ENCODE peak calls at places on chromosome 4, in eight cellular contexts. C is astrocyte, J is colonic mucosa, Y is IMR-90, K is fibroblast of lung, S is K562, U is mammary epithelial cell, T is H9. H is an unnamed sample.
A peak's percentile ranks its signal among the peaks of the same experiment; 100 is the strongest.

GRCh38 chr4:107050525-107051135 is 14.5 kb upstream of the DKK2 start:
- DNase-seq in T (no peak), S (no peak), U (no peak), K (no peak), J (no peak), Y (peak; percentile 10), C (no peak), H (no peak)

GRCh38 chr4:47662975-47663374 is 174.9 kb downstream of the CORIN start:
- DNase-seq in U (no peak), T (no peak), C (no peak), Y (no peak), S (peak; percentile 21), J (peak; percentile 20), K (no peak), H (peak; percentile 21)

GRCh38 chr4:6245246-6246169 is 24.1 kb upstream of the WFS1 start:
- DNase-seq in Y (no peak), T (peak; percentile 85), U (no peak), S (no peak), K (no peak), C (no peak), J (no peak), H (no peak)

GRCh38 chr4:129094347-129094746 is 1.0 kb upstream of the SCLT1 start:
- DNase-seq in J (no peak), C (no peak), K (no peak), U (no peak), Y (no peak), S (no peak), T (no peak), H (no peak)

GRCh38 chr4:83219344-83219990 is 65.1 kb downstream of the COQ2 start:
- DNase-seq in S (no peak), U (peak; percentile 86), J (no peak), K (no peak), Y (no peak), T (no peak), C (peak; percentile 3), H (no peak)

GRCh38 chr4:11106769-11107168 is 321.9 kb downstream of the HS3ST1 start:
- DNase-seq in U (peak; percentile 8), C (no peak), Y (no peak), S (no peak), K (peak; percentile 27), J (no peak), T (no peak), H (no peak)

GRCh38 chr4:130092187-130093015 is 996.4 kb downstream of the C4orf33 start:
- DNase-seq in J (no peak), S (no peak), C (no peak), K (no peak), U (no peak), T (no peak), Y (no peak), H (no peak)

GRCh38 chr4:2848449-2848848 is 4.8 kb downstream of the ADD1 start:
- DNase-seq in K (no peak), J (no peak), T (no peak), S (no peak), C (peak; percentile 40), U (peak; percentile 16), Y (peak; percentile 28), H (no peak)

GRCh38 chr4:3858765-3859388 is 92.7 kb downstream of the ADRA2C start:
- DNase-seq in U (no peak), K (no peak), S (no peak), J (no peak), T (no peak), C (no peak), Y (no peak), H (no peak)

GRCh38 chr4:15201782-15202181 is 199.5 kb downstream of the CPEB2 start:
- DNase-seq in U (no peak), J (no peak), Y (no peak), K (no peak), S (no peak), C (no peak), T (no peak), H (no peak)

GRCh38 chr4:109548655-109549054 is 11.4 kb upstream of the MCUB start:
- DNase-seq in U (peak; percentile 92), T (no peak), K (peak; percentile 23), Y (peak; percentile 92), C (peak; percentile 90), J (no peak), S (no peak), H (no peak)

GRCh38 chr4:119135721-119136121 is at the start of gene MYOZ2:
- DNase-seq in S (no peak), K (no peak), T (no peak), C (peak; percentile 17), Y (peak; percentile 23), U (peak; percentile 41), J (no peak), H (no peak)

GRCh38 chr4:110510955-110511544 is 35.1 kb downstream of the ENPEP start:
- DNase-seq in J (no peak), T (no peak), S (peak; percentile 59), K (peak; percentile 79), U (peak; percentile 45), C (peak; percentile 25), Y (peak; percentile 67), H (no peak)

GRCh38 chr4:43855283-43855682 is 593.3 kb downstream of the KCTD8 start:
- DNase-seq in C (no peak), S (no peak), J (no peak), T (no peak), U (no peak), K (no peak), Y (no peak), H (no peak)

GRCh38 chr4:83629945-83630684 is 94.2 kb downstream of the GPAT3 start:
- DNase-seq in S (peak; percentile 84), T (no peak), J (peak; percentile 88), U (peak; percentile 57), Y (peak; percentile 82), C (peak; percentile 76), K (peak; percentile 68), H (peak; percentile 11)

GRCh38 chr4:38672247-38673071 is 8.5 kb downstream of the KLF3 start:
- DNase-seq in K (no peak), J (peak; percentile 40), Y (no peak), U (no peak), T (peak; percentile 39), S (peak; percentile 51), C (no peak), H (no peak)

GRCh38 chr4:38669233-38669632 is 5.2 kb downstream of the KLF3 start:
- DNase-seq in K (no peak), S (no peak), J (no peak), C (peak; percentile 45), Y (no peak), T (no peak), U (no peak), H (no peak)

GRCh38 chr4:38671594-38671943 is 7.6 kb downstream of the KLF3 start:
- DNase-seq in Y (no peak), K (no peak), C (no peak), U (no peak), T (no peak), S (no peak), J (no peak), H (no peak)

GRCh38 chr4:38670061-38670894 is 6.3 kb downstream of the KLF3 start:
- DNase-seq in C (no peak), S (no peak), Y (no peak), K (no peak), T (peak; percentile 42), J (peak; percentile 28), U (no peak), H (no peak)

DNA sequence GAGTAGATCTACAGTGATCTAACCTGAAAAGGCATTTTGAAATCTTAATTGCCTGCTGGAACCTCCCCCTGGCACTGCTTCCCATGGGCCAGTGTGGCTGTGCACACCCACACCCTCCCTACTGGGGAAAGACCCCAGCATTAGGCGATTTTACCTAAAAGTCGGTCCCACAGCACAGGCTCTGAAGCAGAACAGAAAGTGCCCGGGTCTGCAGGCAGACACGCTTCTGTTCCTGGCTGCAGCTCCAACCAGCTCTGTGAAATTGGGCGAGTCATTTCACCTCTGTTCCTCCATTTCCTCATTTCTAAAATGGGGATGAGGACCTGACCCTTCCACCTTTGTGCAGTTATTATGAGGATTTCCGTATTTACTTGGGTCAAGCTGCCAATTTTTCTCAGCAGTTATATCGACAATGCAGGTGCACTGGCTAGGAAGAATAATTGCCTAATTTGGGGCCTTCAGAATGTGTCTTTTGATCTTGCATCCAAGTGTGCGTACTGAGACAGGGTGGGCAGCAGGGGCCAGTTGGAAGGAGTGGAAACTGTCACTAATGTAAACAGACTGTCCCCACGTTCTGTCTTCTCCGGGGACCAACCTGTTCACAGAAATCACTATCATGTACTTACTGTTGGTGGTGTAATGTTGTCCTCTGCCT is 7.1 kb downstream of the KLF3 start:
- DNase-seq in U (no peak), K (no peak), J (peak; percentile 44), T (no peak), Y (no peak), C (no peak), S (no peak), H (no peak)
- H3K27ac ChIP-seq in U (no peak overlapping the region), K (peak overlapping the region; percentile 5), J (peak overlapping the region; percentile 98), T (no peak overlapping the region), Y (no peak overlapping the region), C (no peak overlapping the region), S (peak overlapping the region; percentile 80), H (no peak overlapping the region)

GRCh38 chr4:158817562-158818370 is 48.9 kb downstream of the FNIP2 start:
- DNase-seq in C (peak; percentile 49), U (no peak), T (no peak), Y (no peak), J (no peak), K (no peak), S (no peak), H (no peak)
- H3K4me1 ChIP-seq in C (peaks cover 14% of the 10 kb centered on the region), U (no peaks in the 10 kb centered on the region), T (peaks cover 2% of the 10 kb centered on the region), Y (peaks cover 21% of the 10 kb centered on the region), J (peaks cover 13% of the 10 kb centered on the region), K (no peaks in the 10 kb centered on the region), S (peaks cover 21% of the 10 kb centered on the region), H (no peaks in the 10 kb centered on the region)

DNA sequence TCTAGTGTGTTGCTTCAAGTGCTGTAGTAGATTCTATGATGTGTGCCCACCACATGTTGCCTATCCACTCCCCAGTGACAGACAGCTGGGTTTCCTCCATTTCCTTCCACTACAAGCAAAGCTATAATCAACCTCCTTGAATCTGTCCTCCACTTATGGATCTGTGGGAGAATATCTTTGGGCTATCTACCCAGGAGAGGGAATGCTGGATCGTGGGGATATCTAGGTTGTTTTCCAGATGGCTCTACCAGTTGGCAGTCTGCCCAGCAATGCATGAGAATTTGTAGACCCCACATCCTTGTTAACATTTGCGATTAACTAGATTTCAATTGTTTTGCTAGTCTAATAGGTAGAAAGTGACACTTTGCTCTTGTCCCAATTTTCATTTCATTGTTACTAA is 10.3 kb downstream of the NMU start:
- DNase-seq in J (no peak), C (no peak), K (no peak), S (no peak), U (no peak), T (no peak), Y (no peak), H (no peak)
- H3K9ac ChIP-seq in J (no peak overlapping the region), C (no peak overlapping the region), K (no peak overlapping the region), S (no peak overlapping the region), U (no peak overlapping the region), T (no peak overlapping the region), Y (no peak overlapping the region), H (no peak overlapping the region)

GRCh38 chr4:73777612-73778011 is 37.2 kb downstream of the CXCL8 start:
- DNase-seq in U (peak; percentile 14), Y (peak; percentile 7), T (no peak), C (peak; percentile 24), J (no peak), S (no peak), K (peak; percentile 20), H (no peak)

GRCh38 chr4:73780243-73780642 is 39.9 kb downstream of the CXCL8 start:
- DNase-seq in K (no peak), S (no peak), T (no peak), Y (no peak), U (no peak), J (no peak), C (no peak), H (no peak)

GRCh38 chr4:73776363-73776762 is 36.0 kb downstream of the CXCL8 start:
- DNase-seq in T (no peak), C (peak; percentile 90), Y (peak; percentile 81), K (peak; percentile 94), J (peak; percentile 41), S (no peak), U (peak; percentile 77), H (no peak)

GRCh38 chr4:73780834-73781233 is 40.5 kb downstream of the CXCL8 start:
- DNase-seq in J (no peak), U (no peak), C (no peak), Y (no peak), S (no peak), T (no peak), K (no peak), H (no peak)
- H3K27ac ChIP-seq in J (no peak overlapping the region), U (no peak overlapping the region), C (no peak overlapping the region), Y (no peak overlapping the region), S (no peak overlapping the region), T (no peak overlapping the region), K (no peak overlapping the region), H (no peak overlapping the region)

H was measured in DND-41.